ENCODE peak calls at places on chromosomes 6 and 20, in five cellular contexts. One of them, this sample, is unnamed.

GRCh38 chr6:1524040-1524480 is 85.7 kb upstream of the FOXC1 start:
- DNase-seq in NB4: no peak
- DNase-seq in GM06990: peak
- DNase-seq in A549: peak
- DNase-seq in uterus: peak
- DNase-seq in this sample: peak

GRCh38 chr6:165889636-165890403 is 226.8 kb upstream of the PDE10A start:
- DNase-seq in NB4: peak
- DNase-seq in GM06990: no peak
- DNase-seq in A549: peak
- DNase-seq in uterus: no peak
- DNase-seq in this sample: no peak

GRCh38 chr6:3612341-3613041 is 139.0 kb downstream of the PXDC1 start:
- DNase-seq in NB4: peak
- DNase-seq in GM06990: no peak
- DNase-seq in A549: peak
- DNase-seq in uterus: no peak
- DNase-seq in this sample: no peak

GRCh38 chr20:13458860-13459451 is 179.8 kb downstream of the TASP1 start:
- DNase-seq in NB4: peak
- DNase-seq in GM06990: peak
- DNase-seq in A549: peak
- DNase-seq in uterus: no peak
- DNase-seq in this sample: peak

GRCh38 chr20:19742974-19743649 is 14.9 kb upstream of the RIN2 start:
- DNase-seq in NB4: peak
- DNase-seq in GM06990: no peak
- DNase-seq in A549: no peak
- DNase-seq in uterus: no peak
- DNase-seq in this sample: no peak

GRCh38 chr6:90811596-90812226 is 224.8 kb upstream of the MAP3K7 start:
- DNase-seq in NB4: no peak
- DNase-seq in GM06990: no peak
- DNase-seq in A549: no peak
- DNase-seq in uterus: no peak
- DNase-seq in this sample: no peak

GRCh38 chr6:54698974-54699373 is 147.6 kb upstream of the FAM83B start:
- DNase-seq in NB4: no peak
- DNase-seq in GM06990: peak
- DNase-seq in A549: no peak
- DNase-seq in uterus: no peak
- DNase-seq in this sample: peak

GRCh38 chr6:124676033-124676432 is 286.2 kb upstream of the RNF217 start:
- DNase-seq in NB4: no peak
- DNase-seq in GM06990: no peak
- DNase-seq in A549: no peak
- DNase-seq in uterus: no peak
- DNase-seq in this sample: no peak

GRCh38 chr20:50513169-50514034 is 3.2 kb downstream of the PTPN1 start:
- DNase-seq in NB4: no peak
- DNase-seq in GM06990: no peak
- DNase-seq in A549: no peak
- DNase-seq in uterus: no peak
- DNase-seq in this sample: no peak

GRCh38 chr6:34534146-34534545 is 22.0 kb downstream of the SPDEF start:
- DNase-seq in NB4: no peak
- DNase-seq in GM06990: no peak
- DNase-seq in A549: no peak
- DNase-seq in uterus: no peak
- DNase-seq in this sample: no peak

GRCh38 chr6:110858562-110859214 is 15.9 kb upstream of the AMD1 start:
- DNase-seq in NB4: peak
- DNase-seq in GM06990: no peak
- DNase-seq in A549: no peak
- DNase-seq in uterus: no peak
- DNase-seq in this sample: no peak

GRCh38 chr6:89826029-89826528 is 3.6 kb upstream of the CASP8AP2 start:
- DNase-seq in NB4: no peak
- DNase-seq in GM06990: no peak
- DNase-seq in A549: no peak
- DNase-seq in uterus: no peak
- DNase-seq in this sample: no peak

GRCh38 chr6:82111114-82111513 is 136.4 kb downstream of the IBTK start:
- DNase-seq in NB4: no peak
- DNase-seq in GM06990: no peak
- DNase-seq in A549: no peak
- DNase-seq in uterus: no peak
- DNase-seq in this sample: no peak

GRCh38 chr6:46626976-46627375 is 25.6 kb downstream of the CYP39A1 start:
- DNase-seq in NB4: no peak
- DNase-seq in GM06990: no peak
- DNase-seq in A549: no peak
- DNase-seq in uterus: no peak
- DNase-seq in this sample: no peak
- TF ChIP-seq CTCF in NB4: no peak
- TF ChIP-seq CTCF in GM06990: no peak
- TF ChIP-seq CTCF in A549: no peak
- TF ChIP-seq CTCF in uterus: no peak
- TF ChIP-seq CTCF in this sample: no peak

DNA sequence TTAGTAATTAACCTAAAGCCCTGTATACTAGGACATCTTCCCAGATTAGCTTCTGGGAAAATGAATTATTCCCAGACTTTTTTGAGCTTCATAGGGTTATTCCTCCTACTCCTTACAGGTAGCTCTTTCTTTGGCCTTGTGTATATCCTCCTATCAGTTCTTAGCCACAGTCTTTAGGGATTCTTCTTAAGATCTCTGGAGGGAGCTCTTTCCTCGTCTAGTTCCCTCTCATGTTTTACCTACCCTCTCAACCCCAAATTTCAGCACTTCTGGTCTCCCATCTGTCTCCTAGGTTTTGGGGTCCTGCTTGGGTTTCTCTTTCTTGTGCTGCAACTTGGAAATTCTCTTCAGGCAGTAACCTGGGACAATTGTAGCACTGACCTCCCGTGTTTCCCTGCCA is 46.4 kb upstream of the SLC35B3 start:
- DNase-seq in NB4: peak
- DNase-seq in GM06990: no peak
- DNase-seq in A549: peak
- DNase-seq in uterus: no peak
- DNase-seq in this sample: peak
- TF ChIP-seq CTCF in NB4: peak
- TF ChIP-seq CTCF in GM06990: no peak
- TF ChIP-seq CTCF in A549: no peak
- TF ChIP-seq CTCF in uterus: no peak
- TF ChIP-seq CTCF in this sample: peak

GRCh38 chr20:57093766-57094165 is 172.7 kb downstream of the BMP7 start:
- DNase-seq in NB4: no peak
- DNase-seq in GM06990: no peak
- DNase-seq in A549: no peak
- DNase-seq in uterus: no peak
- DNase-seq in this sample: no peak
- TF ChIP-seq CTCF in NB4: no peak
- TF ChIP-seq CTCF in GM06990: no peak
- TF ChIP-seq CTCF in A549: no peak
- TF ChIP-seq CTCF in uterus: no peak
- TF ChIP-seq CTCF in this sample: no peak

GRCh38 chr6:167848783-167849182 is 22.1 kb downstream of the AFDN start:
- DNase-seq in NB4: no peak
- DNase-seq in GM06990: no peak
- DNase-seq in A549: no peak
- DNase-seq in uterus: no peak
- DNase-seq in this sample: no peak
- TF ChIP-seq CTCF in NB4: no peak
- TF ChIP-seq CTCF in GM06990: no peak
- TF ChIP-seq CTCF in A549: no peak
- TF ChIP-seq CTCF in uterus: no peak
- TF ChIP-seq CTCF in this sample: no peak

DNA sequence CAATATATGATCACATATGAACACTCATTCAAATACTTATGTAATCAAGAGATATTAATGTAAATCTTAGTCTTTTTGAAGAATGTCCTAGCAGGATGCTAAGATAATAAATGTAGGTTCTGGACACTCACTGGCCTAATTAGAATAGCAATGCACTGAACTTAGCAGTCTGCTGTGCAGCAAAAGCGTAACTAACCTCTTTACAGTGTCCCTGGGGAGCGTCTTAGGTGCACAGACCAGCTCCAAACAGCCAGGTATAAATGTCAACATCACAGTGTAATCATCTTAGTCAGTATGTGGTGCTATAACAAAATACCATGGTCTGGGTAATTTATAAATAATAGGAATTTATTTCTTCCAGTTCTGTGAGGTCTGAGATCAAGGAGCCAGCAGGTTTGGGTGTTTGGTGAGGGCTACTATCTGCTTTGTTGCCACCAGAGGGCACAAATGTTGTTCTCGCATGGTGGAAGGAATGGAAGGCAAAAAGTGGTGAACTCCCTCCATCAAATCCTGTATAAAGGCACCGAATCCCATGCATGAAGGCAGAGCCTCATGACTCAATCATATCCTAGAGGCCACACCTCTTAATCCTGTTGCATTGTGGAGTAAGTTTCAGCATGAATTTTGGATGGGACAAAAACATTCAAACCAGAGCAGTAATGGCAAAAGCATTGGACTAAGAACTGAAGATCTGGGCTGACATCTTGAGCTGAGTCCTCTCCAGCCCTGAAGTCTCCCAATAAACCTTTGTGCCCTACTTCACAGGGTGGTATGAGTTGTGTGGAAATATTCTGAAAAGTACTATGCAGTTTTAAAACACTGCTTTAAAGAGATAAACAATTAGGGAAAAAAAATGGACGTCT is 41.8 kb upstream of the FOXO3 start:
- DNase-seq in NB4: peak
- DNase-seq in GM06990: no peak
- DNase-seq in A549: peak
- DNase-seq in uterus: no peak
- DNase-seq in this sample: no peak
- TF ChIP-seq CTCF in NB4: peak
- TF ChIP-seq CTCF in GM06990: peak
- TF ChIP-seq CTCF in A549: peak
- TF ChIP-seq CTCF in uterus: no peak
- TF ChIP-seq CTCF in this sample: peak

GRCh38 chr6:53280207-53280606 is 68.5 kb downstream of the ELOVL5 start:
- DNase-seq in NB4: no peak
- DNase-seq in GM06990: peak
- DNase-seq in A549: no peak
- DNase-seq in uterus: no peak
- DNase-seq in this sample: no peak

GRCh38 chr6:53282234-53282633 is 66.5 kb downstream of the ELOVL5 start:
- DNase-seq in NB4: no peak
- DNase-seq in GM06990: no peak
- DNase-seq in A549: no peak
- DNase-seq in uterus: no peak
- DNase-seq in this sample: no peak

GRCh38 chr6:53284901-53285300 is 63.8 kb downstream of the ELOVL5 start:
- DNase-seq in NB4: no peak
- DNase-seq in GM06990: no peak
- DNase-seq in A549: no peak
- DNase-seq in uterus: no peak
- DNase-seq in this sample: no peak

GRCh38 chr6:53281518-53282215 is 67.1 kb downstream of the ELOVL5 start:
- DNase-seq in NB4: no peak
- DNase-seq in GM06990: no peak
- DNase-seq in A549: no peak
- DNase-seq in uterus: no peak
- DNase-seq in this sample: no peak

GRCh38 chr6:53282741-53283140 is 66.0 kb downstream of the ELOVL5 start:
- DNase-seq in NB4: no peak
- DNase-seq in GM06990: no peak
- DNase-seq in A549: no peak
- DNase-seq in uterus: no peak
- DNase-seq in this sample: no peak
- TF ChIP-seq CTCF in NB4: no peak
- TF ChIP-seq CTCF in GM06990: no peak
- TF ChIP-seq CTCF in A549: no peak
- TF ChIP-seq CTCF in uterus: no peak
- TF ChIP-seq CTCF in this sample: no peak

GRCh38 chr6:38302081-38302480 is 337.6 kb downstream of the BTBD9 start:
- DNase-seq in NB4: no peak
- DNase-seq in GM06990: no peak
- DNase-seq in A549: no peak
- DNase-seq in uterus: no peak
- DNase-seq in this sample: no peak

GRCh38 chr6:38306915-38307314 is 332.8 kb downstream of the BTBD9 start:
- DNase-seq in NB4: no peak
- DNase-seq in GM06990: no peak
- DNase-seq in A549: no peak
- DNase-seq in uterus: no peak
- DNase-seq in this sample: no peak

GRCh38 chr6:38310061-38310460 is 329.7 kb downstream of the BTBD9 start:
- DNase-seq in NB4: no peak
- DNase-seq in GM06990: no peak
- DNase-seq in A549: no peak
- DNase-seq in uterus: no peak
- DNase-seq in this sample: no peak

GRCh38 chr6:38307730-38308129 is 332.0 kb downstream of the BTBD9 start:
- DNase-seq in NB4: peak
- DNase-seq in GM06990: peak
- DNase-seq in A549: no peak
- DNase-seq in uterus: no peak
- DNase-seq in this sample: peak

GRCh38 chr6:38305995-38306681 is 333.6 kb downstream of the BTBD9 start:
- DNase-seq in NB4: no peak
- DNase-seq in GM06990: peak
- DNase-seq in A549: no peak
- DNase-seq in uterus: no peak
- DNase-seq in this sample: peak
- TF ChIP-seq CTCF in NB4: no peak
- TF ChIP-seq CTCF in GM06990: no peak
- TF ChIP-seq CTCF in A549: no peak
- TF ChIP-seq CTCF in uterus: no peak
- TF ChIP-seq CTCF in this sample: no peak

DNA sequence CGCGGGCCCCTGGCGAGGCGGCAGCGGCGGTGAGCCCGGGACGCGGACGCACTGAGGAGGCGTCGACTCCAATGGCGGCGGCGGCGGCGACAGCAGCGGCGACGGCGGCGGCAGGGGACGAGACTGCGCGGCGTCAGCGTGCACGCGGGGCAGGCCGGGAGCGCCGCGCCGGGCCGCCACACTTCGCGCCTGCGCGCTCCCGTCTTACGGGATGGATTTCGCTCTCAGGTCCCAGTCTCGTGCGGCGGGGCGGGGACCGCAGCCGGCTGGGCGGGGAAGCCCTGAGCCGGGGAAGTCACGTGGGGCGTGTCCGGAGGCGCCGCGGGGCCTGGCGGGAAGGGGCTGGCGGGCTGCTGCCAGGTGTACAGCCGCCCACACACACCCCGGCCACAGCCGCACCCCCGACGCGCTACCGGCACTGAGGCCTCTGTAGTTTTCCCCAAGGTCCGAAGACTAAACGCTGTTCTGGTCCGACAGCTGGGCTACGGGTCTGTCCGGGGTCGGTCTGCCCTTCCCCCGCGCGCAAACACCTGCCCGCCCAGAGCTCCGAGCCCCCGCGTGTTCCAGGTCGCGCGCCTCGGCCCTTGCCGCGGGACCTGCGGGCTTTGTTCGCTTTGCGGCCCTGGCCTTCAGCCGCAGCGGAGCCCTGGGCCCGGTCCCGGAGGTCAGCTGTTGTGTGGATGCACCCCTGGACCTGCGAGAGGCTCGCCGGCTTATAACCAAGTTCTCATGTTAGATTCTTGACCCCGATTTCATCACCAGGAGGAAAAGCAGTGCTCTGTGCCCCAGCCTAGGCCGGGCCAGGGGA is at the start of gene YTHDF1:
- DNase-seq in NB4: peak
- DNase-seq in GM06990: peak
- DNase-seq in A549: peak
- DNase-seq in uterus: peak
- DNase-seq in this sample: peak
- TF ChIP-seq CTCF in NB4: no peak
- TF ChIP-seq CTCF in GM06990: no peak
- TF ChIP-seq CTCF in A549: no peak
- TF ChIP-seq CTCF in uterus: no peak
- TF ChIP-seq CTCF in this sample: no peak

This sample was measured in GM10248.